ENCODE peak calls at places on chromosomes 11 and 22, in four cellular contexts. Q is WTC11, X is SK-N-SH, R is K562. T is an unnamed sample.

GRCh38 chr11:23090659-23091058 is 230.4 kb upstream of the CCDC179 start:
- DNase-seq in Q (no peak), X (no peak), R (no peak), T (no peak)

GRCh38 chr11:94638278-94638901 is 71.2 kb downstream of the PIWIL4 start:
- DNase-seq in Q (no peak), R (no peak), X (no peak), T (no peak)

GRCh38 chr22:24183321-24184031 is 2.2 kb downstream of the SUSD2 start:
- DNase-seq in Q (no peak), X (no peak), R (no peak), T (no peak)

GRCh38 chr11:116472661-116473060 is 300.1 kb downstream of the BUD13 start:
- DNase-seq in R (no peak), X (no peak), Q (no peak), T (no peak)

GRCh38 chr22:47837703-47838102 is 1075.3 kb downstream of the TBC1D22A start:
- DNase-seq in X (peak), Q (peak), R (peak), T (peak)

GRCh38 chr11:130874396-130874795 is 41.9 kb downstream of the SNX19 start:
- DNase-seq in X (no peak), Q (no peak), R (no peak), T (no peak)

GRCh38 chr11:95245038-95245437 is 14.0 kb upstream of the SESN3 start:
- DNase-seq in X (no peak), Q (no peak), R (no peak), T (no peak)

GRCh38 chr22:35397095-35397904 is 2.6 kb upstream of the MCM5 start:
- DNase-seq in Q (no peak), R (no peak), X (no peak), T (peak)

GRCh38 chr11:29343465-29344333 is 673.1 kb downstream of the KCNA4 start:
- DNase-seq in X (peak), R (peak), Q (peak), T (peak)

GRCh38 chr11:77650165-77650564 is 12.6 kb upstream of the CLNS1A start:
- DNase-seq in X (no peak), Q (no peak), R (no peak), T (no peak)

GRCh38 chr22:45335854-45336492 is 26.2 kb downstream of the FAM118A start:
- DNase-seq in R (no peak), X (no peak), Q (no peak), T (no peak)

GRCh38 chr22:45335021-45335818 is 25.5 kb downstream of the FAM118A start:
- DNase-seq in R (no peak), X (peak), Q (peak), T (no peak)

GRCh38 chr22:45337536-45337935 is 27.8 kb downstream of the FAM118A start:
- DNase-seq in Q (no peak), X (no peak), R (no peak), T (no peak)

GRCh38 chr22:45338795-45339194 is 29.1 kb downstream of the FAM118A start:
- DNase-seq in Q (no peak), X (no peak), R (no peak), T (no peak)

DNA sequence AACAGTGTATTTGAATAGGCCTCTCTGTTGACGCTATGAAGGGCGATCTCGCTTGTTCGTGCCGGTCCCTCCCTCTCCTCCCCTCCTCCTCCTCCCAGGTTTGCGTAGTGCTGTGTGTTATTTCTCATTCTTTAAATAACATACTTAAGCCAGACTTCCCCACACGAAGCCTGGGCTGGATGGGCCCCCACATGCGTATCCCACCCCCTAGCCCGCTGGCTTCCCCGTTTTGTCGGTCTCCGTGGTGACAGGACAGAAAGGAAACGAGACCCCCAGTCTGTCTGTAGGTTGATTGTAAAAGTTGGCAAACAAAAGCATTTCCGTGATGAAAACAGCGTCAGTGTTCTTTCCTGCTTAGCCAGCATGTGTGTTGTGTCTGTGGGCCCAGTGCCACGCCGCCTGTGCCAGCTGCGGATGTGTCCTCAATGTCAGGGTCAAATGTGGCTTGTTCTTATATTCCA is 27.3 kb downstream of the FAM118A start:
- DNase-seq in X (no peak), Q (no peak), R (no peak), T (no peak)
- TF ChIP-seq FOXJ3 in X (no peak), Q (no peak), R (no peak), T (no peak)

GRCh38 chr11:43833657-43834073 is 47.0 kb upstream of the ALKBH3 start:
- DNase-seq in X (peak), R (no peak), Q (no peak), T (peak)
- TF ChIP-seq FOXJ3 in X (no peak), R (no peak), Q (no peak), T (no peak)

GRCh38 chr11:19838994-19839768 is 126.5 kb downstream of the NAV2 start:
- DNase-seq in X (no peak), Q (no peak), R (no peak), T (no peak)

GRCh38 chr11:19832901-19833300 is 120.3 kb downstream of the NAV2 start:
- DNase-seq in R (no peak), X (no peak), Q (no peak), T (no peak)

GRCh38 chr11:19832166-19832750 is 119.6 kb downstream of the NAV2 start:
- DNase-seq in R (no peak), Q (no peak), X (no peak), T (no peak)

GRCh38 chr11:19834761-19835160 is 122.1 kb downstream of the NAV2 start:
- DNase-seq in X (no peak), Q (no peak), R (no peak), T (no peak)

GRCh38 chr11:19836666-19837065 is 124.0 kb downstream of the NAV2 start:
- DNase-seq in X (no peak), R (no peak), Q (no peak), T (no peak)
- TF ChIP-seq FOXJ3 in X (no peak), R (no peak), Q (no peak), T (no peak)

GRCh38 chr22:22848364-22848866 is 39.2 kb upstream of the IGLL5 start:
- DNase-seq in Q (peak), R (peak), X (peak), T (peak)
- TF ChIP-seq FOXJ3 in Q (no peak), R (no peak), X (no peak), T (no peak)

DNA sequence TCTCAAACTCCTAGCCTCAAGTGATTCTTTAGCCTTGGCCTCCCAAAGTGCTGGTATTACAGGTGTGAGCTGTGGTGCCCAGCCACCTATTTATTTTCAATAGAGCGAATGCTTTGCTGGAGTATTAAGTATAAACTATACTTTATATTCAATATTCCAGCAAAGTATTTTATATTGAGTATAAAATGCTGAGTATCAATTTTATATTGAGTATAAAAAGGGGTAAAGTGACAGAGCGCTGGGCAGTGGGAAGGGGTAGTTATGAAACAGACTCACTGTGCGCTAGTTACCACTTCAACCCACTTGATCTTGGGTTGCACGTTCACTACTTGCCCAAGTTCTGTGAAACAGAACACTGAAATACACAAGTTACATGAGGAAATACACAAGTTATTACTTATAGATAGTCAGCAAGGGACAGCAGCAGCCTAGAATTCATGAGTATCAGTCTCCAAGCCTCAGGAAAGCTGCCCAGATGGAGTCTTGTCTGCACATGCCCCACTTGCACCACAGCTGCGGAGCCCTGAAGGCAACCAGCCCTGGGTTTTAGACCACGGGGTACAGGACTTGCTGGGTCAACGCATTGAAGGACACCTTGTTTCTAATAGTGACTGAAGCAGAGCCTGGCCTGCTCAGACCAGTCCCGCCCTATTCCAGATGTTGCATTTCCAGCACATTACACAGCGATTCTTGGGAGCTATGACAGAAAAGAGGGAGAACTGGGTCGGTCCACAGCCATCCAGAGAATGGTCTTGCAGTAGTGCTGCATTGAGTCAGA is 51.6 kb upstream of the SYT13 start:
- DNase-seq in X (no peak), R (no peak), Q (no peak), T (no peak)
- TF ChIP-seq FOXJ3 in X (no peak), R (no peak), Q (no peak), T (no peak)

GRCh38 chr22:37103696-37104452 is 5.6 kb downstream of the TMPRSS6 start:
- DNase-seq in X (no peak), Q (no peak), R (no peak), T (no peak)
- TF ChIP-seq FOXJ3 in X (no peak), Q (no peak), R (no peak), T (no peak)

DNA sequence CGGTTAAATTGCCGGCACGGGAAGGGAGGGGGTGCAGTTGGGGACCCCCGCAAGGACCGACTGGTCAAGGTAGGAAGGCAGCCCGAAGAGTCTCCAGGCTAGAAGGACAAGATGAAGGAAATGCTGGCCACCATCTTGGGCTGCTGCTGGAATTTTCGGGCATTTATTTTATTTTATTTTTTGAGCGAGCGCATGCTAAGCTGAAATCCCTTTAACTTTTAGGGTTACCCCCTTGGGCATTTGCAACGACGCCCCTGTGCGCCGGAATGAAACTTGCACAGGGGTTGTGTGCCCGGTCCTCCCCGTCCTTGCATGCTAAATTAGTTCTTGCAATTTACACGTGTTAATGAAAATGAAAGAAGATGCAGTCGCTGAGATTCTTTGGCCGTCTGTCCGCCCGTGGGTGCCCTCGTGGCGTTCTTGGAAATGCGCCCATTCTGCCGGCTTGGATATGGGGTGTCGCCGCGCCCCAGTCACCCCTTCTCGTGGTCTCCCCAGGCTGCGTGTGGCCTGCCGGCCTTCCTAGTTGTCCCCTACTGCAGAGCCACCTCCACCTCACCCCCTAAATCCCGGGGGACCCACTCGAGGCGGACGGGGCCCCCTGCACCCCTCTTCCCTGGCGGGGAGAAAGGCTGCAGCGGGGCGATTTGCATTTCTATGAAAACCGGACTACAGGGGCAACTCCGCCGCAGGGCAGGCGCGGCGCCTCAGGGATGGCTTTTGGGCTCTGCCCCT is 529 bp upstream of the CCND1 start:
- DNase-seq in Q (no peak), X (no peak), R (no peak), T (no peak)
- TF ChIP-seq FOXJ3 in Q (no peak), X (no peak), R (no peak), T (no peak)

GRCh38 chr11:16789061-16789415 is 50.6 kb downstream of the C11orf58 start:
- DNase-seq in R (no peak), Q (no peak), X (no peak), T (no peak)
- TF ChIP-seq FOXJ3 in R (no peak), Q (no peak), X (no peak), T (no peak)